ENCODE peak calls at places on chromosomes 12 and 14, in nine cellular contexts. One of them, this sample, is unnamed. For H3K4me1, the result is how much of the 10 kb centered on the place peaks cover.

GRCh38 chr12:84357314-84357713 is 555.3 kb downstream of the SLC6A15 start:
- DNase-seq in ovary: no peak
- DNase-seq in IMR-90: no peak
- DNase-seq in transverse colon: no peak
- DNase-seq in heart left ventricle: no peak
- DNase-seq in tibial nerve: no peak
- DNase-seq in breast epithelium: no peak
- DNase-seq in H1: no peak
- DNase-seq in uterus: no peak
- DNase-seq in this sample: no peak

GRCh38 chr12:86445361-86445760 is 189.2 kb upstream of the MGAT4C start:
- DNase-seq in ovary: no peak
- DNase-seq in IMR-90: peak
- DNase-seq in transverse colon: no peak
- DNase-seq in heart left ventricle: no peak
- DNase-seq in tibial nerve: no peak
- DNase-seq in breast epithelium: no peak
- DNase-seq in H1: no peak
- DNase-seq in uterus: no peak
- DNase-seq in this sample: no peak

GRCh38 chr12:62205348-62205747 is 54.9 kb upstream of the USP15 start:
- DNase-seq in ovary: no peak
- DNase-seq in IMR-90: no peak
- DNase-seq in transverse colon: no peak
- DNase-seq in heart left ventricle: no peak
- DNase-seq in tibial nerve: no peak
- DNase-seq in breast epithelium: no peak
- DNase-seq in H1: no peak
- DNase-seq in uterus: no peak
- DNase-seq in this sample: no peak

GRCh38 chr14:101980700-101981099 is 16.3 kb downstream of the DYNC1H1 start:
- DNase-seq in ovary: no peak
- DNase-seq in IMR-90: peak
- DNase-seq in transverse colon: peak
- DNase-seq in heart left ventricle: peak
- DNase-seq in tibial nerve: no peak
- DNase-seq in breast epithelium: peak
- DNase-seq in H1: no peak
- DNase-seq in uterus: peak
- DNase-seq in this sample: peak

GRCh38 chr14:91354979-91355685 is 62.5 kb downstream of the CCDC88C start:
- DNase-seq in ovary: no peak
- DNase-seq in IMR-90: no peak
- DNase-seq in transverse colon: peak
- DNase-seq in heart left ventricle: no peak
- DNase-seq in tibial nerve: no peak
- DNase-seq in breast epithelium: no peak
- DNase-seq in H1: peak
- DNase-seq in uterus: no peak
- DNase-seq in this sample: no peak

GRCh38 chr12:117084405-117085317 is 14.6 kb downstream of the TESC start:
- DNase-seq in ovary: peak
- DNase-seq in IMR-90: no peak
- DNase-seq in transverse colon: no peak
- DNase-seq in heart left ventricle: peak
- DNase-seq in tibial nerve: no peak
- DNase-seq in breast epithelium: no peak
- DNase-seq in H1: no peak
- DNase-seq in uterus: no peak
- DNase-seq in this sample: no peak

GRCh38 chr14:90675399-90675798 is 140.8 kb downstream of the TTC7B start:
- DNase-seq in ovary: no peak
- DNase-seq in IMR-90: peak
- DNase-seq in transverse colon: no peak
- DNase-seq in heart left ventricle: peak
- DNase-seq in tibial nerve: no peak
- DNase-seq in breast epithelium: no peak
- DNase-seq in H1: no peak
- DNase-seq in uterus: no peak
- DNase-seq in this sample: no peak

GRCh38 chr12:13099066-13099909 is 4.2 kb downstream of the GSG1 start:
- DNase-seq in ovary: no peak
- DNase-seq in IMR-90: no peak
- DNase-seq in transverse colon: no peak
- DNase-seq in heart left ventricle: peak
- DNase-seq in tibial nerve: no peak
- DNase-seq in breast epithelium: no peak
- DNase-seq in H1: no peak
- DNase-seq in uterus: peak
- DNase-seq in this sample: no peak

GRCh38 chr14:80606347-80606772 is 335.2 kb downstream of the CEP128 start:
- DNase-seq in ovary: no peak
- DNase-seq in IMR-90: no peak
- DNase-seq in transverse colon: no peak
- DNase-seq in heart left ventricle: no peak
- DNase-seq in tibial nerve: no peak
- DNase-seq in breast epithelium: no peak
- DNase-seq in H1: no peak
- DNase-seq in uterus: no peak
- DNase-seq in this sample: no peak

GRCh38 chr12:122811777-122812176 is 23.5 kb upstream of the HIP1R start:
- DNase-seq in ovary: no peak
- DNase-seq in IMR-90: no peak
- DNase-seq in transverse colon: no peak
- DNase-seq in heart left ventricle: no peak
- DNase-seq in tibial nerve: no peak
- DNase-seq in breast epithelium: no peak
- DNase-seq in H1: no peak
- DNase-seq in uterus: no peak
- DNase-seq in this sample: no peak

GRCh38 chr12:122040579-122041386 is 19.1 kb downstream of the BCL7A start:
- DNase-seq in ovary: no peak
- DNase-seq in IMR-90: no peak
- DNase-seq in transverse colon: peak
- DNase-seq in heart left ventricle: no peak
- DNase-seq in tibial nerve: no peak
- DNase-seq in breast epithelium: no peak
- DNase-seq in H1: no peak
- DNase-seq in uterus: no peak
- DNase-seq in this sample: no peak

GRCh38 chr14:44988694-44989093 is 26.7 kb downstream of the TOGARAM1 start:
- DNase-seq in ovary: no peak
- DNase-seq in IMR-90: no peak
- DNase-seq in transverse colon: no peak
- DNase-seq in heart left ventricle: peak
- DNase-seq in tibial nerve: no peak
- DNase-seq in breast epithelium: no peak
- DNase-seq in H1: no peak
- DNase-seq in uterus: no peak
- DNase-seq in this sample: peak

GRCh38 chr12:47844264-47845020 is 24.7 kb upstream of the HDAC7 start:
- DNase-seq in ovary: peak
- DNase-seq in IMR-90: no peak
- DNase-seq in transverse colon: no peak
- DNase-seq in heart left ventricle: no peak
- DNase-seq in tibial nerve: peak
- DNase-seq in breast epithelium: no peak
- DNase-seq in H1: no peak
- DNase-seq in uterus: no peak
- DNase-seq in this sample: peak

GRCh38 chr14:103854822-103855733 is 7.7 kb upstream of the PPP1R13B start:
- DNase-seq in ovary: peak
- DNase-seq in IMR-90: no peak
- DNase-seq in transverse colon: peak
- DNase-seq in heart left ventricle: peak
- DNase-seq in tibial nerve: no peak
- DNase-seq in breast epithelium: peak
- DNase-seq in H1: no peak
- DNase-seq in uterus: peak
- DNase-seq in this sample: peak

DNA sequence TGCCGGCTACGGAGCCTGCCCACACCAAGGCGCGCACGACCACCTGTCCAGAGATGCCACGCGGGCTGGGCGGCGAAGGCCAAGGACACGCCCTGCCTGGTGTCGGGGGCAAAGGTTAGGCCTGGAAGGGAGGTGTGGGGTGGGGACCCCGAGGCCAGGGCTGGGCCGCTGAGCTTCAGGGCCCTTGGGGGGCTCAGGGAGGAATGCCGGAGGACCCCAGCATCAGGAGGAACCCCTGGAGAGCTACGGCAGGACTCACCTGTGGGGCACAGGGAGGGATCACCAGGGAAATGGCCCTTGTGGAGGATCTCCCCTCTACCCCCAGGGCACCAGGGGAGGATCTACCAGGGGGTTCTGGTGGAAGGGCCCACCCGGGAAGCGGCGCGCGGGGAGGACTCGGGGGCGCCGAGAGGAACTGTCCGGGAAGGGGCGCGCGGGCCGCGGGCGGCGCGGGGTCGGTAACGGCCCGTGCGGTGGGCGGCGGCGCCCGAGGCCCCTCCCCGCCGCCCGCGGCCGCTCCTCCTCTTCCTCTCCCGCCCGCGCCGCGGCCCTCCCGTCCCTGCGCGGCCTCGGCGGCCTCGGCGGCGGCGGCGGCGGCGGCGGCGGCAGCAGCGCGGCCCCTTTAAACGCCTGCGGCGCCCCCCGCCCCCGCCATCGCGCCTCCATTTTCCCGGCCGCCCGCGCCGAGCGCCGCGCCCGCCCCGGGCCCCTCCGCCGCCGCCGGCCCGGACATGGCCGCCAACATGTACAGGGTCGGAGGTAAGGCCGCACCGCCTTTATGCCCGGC is at the start of gene MTA1:
- DNase-seq in ovary: no peak
- DNase-seq in IMR-90: peak
- DNase-seq in transverse colon: peak
- DNase-seq in heart left ventricle: no peak
- DNase-seq in tibial nerve: no peak
- DNase-seq in breast epithelium: no peak
- DNase-seq in H1: no peak
- DNase-seq in uterus: no peak
- DNase-seq in this sample: peak
- H3K4me1 ChIP-seq in ovary: under half
- H3K4me1 ChIP-seq in IMR-90: under half
- H3K4me1 ChIP-seq in transverse colon: under half
- H3K4me1 ChIP-seq in heart left ventricle: under half
- H3K4me1 ChIP-seq in tibial nerve: under half
- H3K4me1 ChIP-seq in breast epithelium: under half
- H3K4me1 ChIP-seq in H1: under half
- H3K4me1 ChIP-seq in uterus: under half
- H3K4me1 ChIP-seq in this sample: under half

GRCh38 chr14:59691266-59691665 is 114.7 kb upstream of the CCDC175 start:
- DNase-seq in ovary: no peak
- DNase-seq in IMR-90: no peak
- DNase-seq in transverse colon: no peak
- DNase-seq in heart left ventricle: no peak
- DNase-seq in tibial nerve: no peak
- DNase-seq in breast epithelium: no peak
- DNase-seq in H1: no peak
- DNase-seq in uterus: no peak
- DNase-seq in this sample: no peak
- TF ChIP-seq POLR2A in ovary: no peak
- TF ChIP-seq POLR2A in IMR-90: no peak
- TF ChIP-seq POLR2A in transverse colon: no peak
- TF ChIP-seq POLR2A in heart left ventricle: no peak
- TF ChIP-seq POLR2A in tibial nerve: no peak
- TF ChIP-seq POLR2A in breast epithelium: no peak
- TF ChIP-seq POLR2A in H1: no peak
- TF ChIP-seq POLR2A in uterus: no peak
- TF ChIP-seq POLR2A in this sample: no peak

GRCh38 chr14:52551205-52551604 is 1.1 kb downstream of the TXNDC16 start:
- DNase-seq in ovary: no peak
- DNase-seq in IMR-90: no peak
- DNase-seq in transverse colon: no peak
- DNase-seq in heart left ventricle: no peak
- DNase-seq in tibial nerve: no peak
- DNase-seq in breast epithelium: no peak
- DNase-seq in H1: no peak
- DNase-seq in uterus: no peak
- DNase-seq in this sample: no peak
- H3K4me3 ChIP-seq in ovary: peak
- H3K4me3 ChIP-seq in IMR-90: no peak
- H3K4me3 ChIP-seq in transverse colon: peak
- H3K4me3 ChIP-seq in heart left ventricle: peak
- H3K4me3 ChIP-seq in tibial nerve: peak
- H3K4me3 ChIP-seq in breast epithelium: peak
- H3K4me3 ChIP-seq in H1: peak
- H3K4me3 ChIP-seq in uterus: no peak
- H3K4me3 ChIP-seq in this sample: peak

GRCh38 chr12:14928946-14929345 is 9.4 kb downstream of the ERP27 start:
- DNase-seq in ovary: no peak
- DNase-seq in IMR-90: no peak
- DNase-seq in transverse colon: no peak
- DNase-seq in heart left ventricle: no peak
- DNase-seq in tibial nerve: no peak
- DNase-seq in breast epithelium: peak
- DNase-seq in H1: no peak
- DNase-seq in uterus: no peak
- DNase-seq in this sample: peak
- H3K4me1 ChIP-seq in ovary: under half
- H3K4me1 ChIP-seq in IMR-90: under half
- H3K4me1 ChIP-seq in transverse colon: under half
- H3K4me1 ChIP-seq in heart left ventricle: under half
- H3K4me1 ChIP-seq in tibial nerve: under half
- H3K4me1 ChIP-seq in breast epithelium: under half
- H3K4me1 ChIP-seq in H1: under half
- H3K4me1 ChIP-seq in uterus: under half
- H3K4me1 ChIP-seq in this sample: under half

DNA sequence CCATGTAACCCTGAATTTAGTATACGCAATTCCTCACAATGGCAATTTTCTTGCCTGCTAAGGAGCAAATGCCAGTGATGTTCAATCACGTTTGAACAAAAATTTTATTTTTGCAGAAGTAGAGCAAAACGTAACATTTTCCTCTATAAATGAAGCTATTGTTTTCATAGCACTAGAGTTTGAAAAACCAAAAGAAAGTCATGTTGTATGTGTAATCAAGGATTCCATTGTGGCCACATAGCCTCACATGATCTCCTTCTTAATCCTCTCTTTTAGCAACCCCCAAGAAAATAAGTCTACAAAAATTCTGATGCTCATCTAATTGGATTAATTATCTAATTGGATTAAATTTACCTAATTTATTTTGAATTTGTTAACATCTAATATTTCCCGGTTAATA is 1217.4 kb upstream of the FLRT2 start:
- DNase-seq in ovary: no peak
- DNase-seq in IMR-90: no peak
- DNase-seq in transverse colon: no peak
- DNase-seq in heart left ventricle: no peak
- DNase-seq in tibial nerve: no peak
- DNase-seq in breast epithelium: no peak
- DNase-seq in H1: no peak
- DNase-seq in uterus: no peak
- DNase-seq in this sample: no peak
- TF ChIP-seq POLR2A in ovary: no peak
- TF ChIP-seq POLR2A in IMR-90: no peak
- TF ChIP-seq POLR2A in transverse colon: no peak
- TF ChIP-seq POLR2A in heart left ventricle: no peak
- TF ChIP-seq POLR2A in tibial nerve: no peak
- TF ChIP-seq POLR2A in breast epithelium: no peak
- TF ChIP-seq POLR2A in H1: no peak
- TF ChIP-seq POLR2A in uterus: no peak
- TF ChIP-seq POLR2A in this sample: no peak

This sample was measured in thyroid gland.